ENCODE peak calls at places on chromosomes 7 and 10, in five cellular contexts. I is CD8-positive, alpha-beta memory T cell; O is EL; T is fibroblast of the conjunctiva; S is NB4. R is an unnamed sample.

GRCh38 chr10:128211953-128212727 is 85.9 kb upstream of the MKI67 start:
- DNase-seq in T (peak), O (peak), I (peak), S (peak), R (peak)

GRCh38 chr10:131444286-131444685 is 132.8 kb upstream of the TCERG1L start:
- DNase-seq in O (no peak), I (no peak), T (no peak), S (no peak), R (no peak)

GRCh38 chr7:111518264-111518663 is 44.0 kb downstream of the IMMP2L start:
- DNase-seq in I (no peak), O (no peak), T (no peak), S (no peak), R (no peak)

GRCh38 chr10:26015092-26015491 is 81.1 kb downstream of the MYO3A start:
- DNase-seq in T (no peak), S (no peak), I (no peak), O (no peak), R (no peak)

GRCh38 chr10:92146781-92147180 is 144.1 kb downstream of the CPEB3 start:
- DNase-seq in S (no peak), I (no peak), T (no peak), O (no peak), R (no peak)

GRCh38 chr10:88063861-88064521 is 200.6 kb downstream of the PTEN start:
- DNase-seq in S (no peak), T (no peak), O (no peak), I (no peak), R (no peak)

GRCh38 chr7:2124604-2125345 is 108.0 kb downstream of the MAD1L1 start:
- DNase-seq in S (no peak), T (no peak), I (no peak), O (no peak), R (no peak)

GRCh38 chr7:47536705-47537611 is 45.0 kb downstream of the TNS3 start:
- DNase-seq in I (no peak), S (no peak), O (peak), T (peak), R (no peak)

GRCh38 chr10:86599729-86600128 is 54.6 kb upstream of the OPN4 start:
- DNase-seq in S (peak), T (no peak), I (no peak), O (no peak), R (peak)

GRCh38 chr10:60732240-60733188 is 45.8 kb upstream of the CDK1 start:
- DNase-seq in T (no peak), O (no peak), I (peak), S (peak), R (peak)

GRCh38 chr7:36719233-36719632 is 5.1 kb downstream of the AOAH start:
- DNase-seq in I (no peak), O (no peak), T (no peak), S (no peak), R (no peak)